ENCODE peak calls at places on chromosome 12, in five cellular contexts. N is AG09309, Z is lower lobe of right lung, T is IMR-90, E is colonic mucosa. O is an unnamed sample.

GRCh38 chr12:57255916-57256315 is 4.9 kb upstream of the STAC3 start:
- DNase-seq in T (no peak), E (no peak), N (no peak), Z (no peak), O (no peak)

GRCh38 chr12:52600475-52600874 is 788 bp downstream of the KRT72 start:
- DNase-seq in Z (no peak), E (no peak), T (no peak), N (no peak), O (no peak)

GRCh38 chr12:10716704-10717315 is 6.3 kb downstream of the YBX3 start:
- DNase-seq in E (peak), N (peak), T (peak), Z (peak), O (no peak)

GRCh38 chr12:51361419-51362016 is 15.0 kb upstream of the CELA1 start:
- DNase-seq in E (no peak), N (no peak), Z (no peak), T (no peak), O (no peak)

GRCh38 chr12:106866426-106867080 is 89.2 kb upstream of the TMEM263 start:
- DNase-seq in T (no peak), E (no peak), Z (no peak), N (no peak), O (no peak)

GRCh38 chr12:113813229-113813541 is 152.9 kb downstream of the RBM19 start:
- DNase-seq in Z (no peak), N (no peak), E (no peak), T (no peak), O (no peak)

GRCh38 chr12:11174022-11174421 is 3.0 kb downstream of the SMIM10L1 start:
- DNase-seq in Z (no peak), T (peak), N (no peak), E (no peak), O (no peak)

GRCh38 chr12:114045333-114045732 is 79.2 kb upstream of the RBM19 start:
- DNase-seq in N (peak), T (no peak), E (no peak), Z (no peak), O (no peak)

GRCh38 chr12:89417246-89417977 is 65.1 kb upstream of the DUSP6 start:
- DNase-seq in E (no peak), N (peak), Z (no peak), T (peak), O (no peak)

GRCh38 chr12:118034429-118035193 is 18.1 kb downstream of the RFC5 start:
- DNase-seq in Z (no peak), E (peak), N (peak), T (peak), O (no peak)

GRCh38 chr12:125455556-125455955 is 390.3 kb downstream of the AACS start:
- DNase-seq in T (no peak), N (no peak), Z (no peak), E (no peak), O (no peak)
- TF ChIP-seq CTCF in T (no peak), N (no peak), Z (no peak), E (no peak), O (no peak)

GRCh38 chr12:112537710-112538396 is 119.1 kb downstream of the PTPN11 start:
- DNase-seq in E (no peak), T (peak), Z (peak), N (no peak), O (no peak)

GRCh38 chr12:112536367-112536730 is 117.6 kb downstream of the PTPN11 start:
- DNase-seq in T (no peak), E (no peak), Z (no peak), N (no peak), O (no peak)

GRCh38 chr12:112540021-112540420 is 121.3 kb downstream of the PTPN11 start:
- DNase-seq in N (no peak), E (no peak), T (no peak), Z (no peak), O (no peak)

GRCh38 chr12:112538740-112539139 is 120.0 kb downstream of the PTPN11 start:
- DNase-seq in T (no peak), N (no peak), E (no peak), Z (no peak), O (no peak)

GRCh38 chr12:112539221-112539620 is 120.5 kb downstream of the PTPN11 start:
- DNase-seq in E (no peak), N (no peak), Z (no peak), T (no peak), O (no peak)
- TF ChIP-seq CTCF in E (no peak), N (no peak), Z (no peak), T (no peak), O (no peak)

DNA sequence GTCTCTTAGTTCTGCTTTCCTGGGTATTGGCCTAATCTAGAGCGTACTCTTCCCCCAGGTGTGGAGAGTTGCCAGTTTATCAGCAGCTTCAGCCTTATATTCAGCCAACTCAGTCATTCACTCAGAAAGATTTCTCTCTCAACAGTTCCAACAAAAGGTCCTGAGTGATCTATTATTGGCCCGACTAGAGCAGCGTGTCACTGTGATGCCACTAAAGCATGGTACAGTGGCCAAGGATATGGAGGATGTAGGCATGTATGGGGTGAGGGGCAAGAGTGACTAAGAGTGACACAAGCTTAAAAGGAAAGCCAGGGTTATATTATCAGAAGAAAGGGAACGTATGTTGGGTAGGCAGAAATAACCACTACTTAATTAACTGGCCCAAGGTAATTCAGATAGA is 4.8 kb downstream of the NOPCHAP1 start:
- DNase-seq in Z (no peak), T (no peak), E (no peak), N (no peak), O (no peak)
- TF ChIP-seq CTCF in Z (no peak), T (no peak), E (no peak), N (no peak), O (no peak)

GRCh38 chr12:75727577-75727976 is 216.2 kb upstream of the KRR1 start:
- DNase-seq in Z (no peak), N (no peak), E (no peak), T (no peak), O (no peak)

GRCh38 chr12:75728826-75729225 is 217.4 kb upstream of the KRR1 start:
- DNase-seq in N (no peak), Z (no peak), E (no peak), T (no peak), O (no peak)

GRCh38 chr12:75722714-75723200 is 211.3 kb upstream of the KRR1 start:
- DNase-seq in N (peak), Z (no peak), E (peak), T (peak), O (no peak)

GRCh38 chr12:75724913-75725312 is 213.5 kb upstream of the KRR1 start:
- DNase-seq in T (peak), E (no peak), N (peak), Z (no peak), O (no peak)

GRCh38 chr12:75725505-75726120 is 214.2 kb upstream of the KRR1 start:
- DNase-seq in T (peak), E (no peak), Z (no peak), N (no peak), O (no peak)
- TF ChIP-seq CTCF in T (no peak), E (no peak), Z (no peak), N (peak), O (no peak)

GRCh38 chr12:1800646-1801284 is 19.6 kb upstream of the LRTM2 start:
- DNase-seq in Z (peak), N (no peak), E (no peak), T (peak), O (no peak)
- TF ChIP-seq CTCF in Z (peak), N (no peak), E (peak), T (peak), O (no peak)

GRCh38 chr12:66548338-66549049 is 130.4 kb downstream of the GRIP1 start:
- DNase-seq in N (no peak), E (no peak), Z (no peak), T (no peak), O (no peak)
- TF ChIP-seq CTCF in N (no peak), E (no peak), Z (no peak), T (no peak), O (no peak)

GRCh38 chr12:8771072-8771471 is 51.3 kb upstream of the A2ML1 start:
- DNase-seq in N (no peak), Z (no peak), E (no peak), T (no peak), O (no peak)
- TF ChIP-seq CTCF in N (no peak), Z (no peak), E (no peak), T (no peak), O (no peak)

GRCh38 chr12:47900480-47901129 is 4.2 kb downstream of the VDR start:
- DNase-seq in T (no peak), Z (peak), N (no peak), E (peak), O (no peak)
- TF ChIP-seq CTCF in T (peak), Z (no peak), N (no peak), E (no peak), O (no peak)